ENCODE peak calls at places on chromosome 9, in six cellular contexts. Y is mesenchymal stem cell, P is IMR-90, M is neuronal stem cell, O is H1, A is trophoblast cell. U is an unnamed sample.

GRCh38 chr9:109182940-109183798 is 16.1 kb upstream of the FRRS1L start:
- DNase-seq in Y (peak), P (peak), M (no peak), O (no peak), A (peak), U (peak)

GRCh38 chr9:98598861-98599260 is 109.9 kb downstream of the GABBR2 start:
- DNase-seq in Y (no peak), P (no peak), M (no peak), O (no peak), A (no peak), U (no peak)

GRCh38 chr9:95167998-95168397 is 149.5 kb downstream of the FANCC start:
- DNase-seq in Y (peak), P (peak), M (peak), O (peak), A (peak), U (peak)

GRCh38 chr9:6218099-6218502 is 2.5 kb downstream of the IL33 start:
- DNase-seq in Y (peak), P (peak), M (no peak), O (no peak), A (peak), U (no peak)

GRCh38 chr9:85040806-85041575 is 371.5 kb downstream of the NTRK2 start:
- DNase-seq in Y (no peak), P (no peak), M (no peak), O (no peak), A (no peak), U (no peak)

GRCh38 chr9:109478204-109478563 is 19.9 kb downstream of the PTPN3 start:
- DNase-seq in Y (no peak), P (no peak), M (no peak), O (no peak), A (no peak), U (no peak)

GRCh38 chr9:120579139-120579749 is 723 bp downstream of the CDK5RAP2 start:
- DNase-seq in Y (peak), P (no peak), M (no peak), O (no peak), A (no peak), U (no peak)

GRCh38 chr9:16329699-16330113 is 540.8 kb downstream of the BNC2 start:
- DNase-seq in Y (no peak), P (peak), M (no peak), O (no peak), A (no peak), U (no peak)

GRCh38 chr9:131739988-131740648 is at the start of gene RAPGEF1:
- DNase-seq in Y (no peak), P (no peak), M (peak), O (no peak), A (peak), U (peak)

GRCh38 chr9:130677252-130677651 is 12.9 kb downstream of the PRDM12 start:
- DNase-seq in Y (no peak), P (no peak), M (no peak), O (no peak), A (no peak), U (no peak)

GRCh38 chr9:34991833-34992375 is 2.4 kb downstream of the DNAJB5 start:
- DNase-seq in Y (peak), P (no peak), M (no peak), O (no peak), A (peak), U (peak)

GRCh38 chr9:2390028-2390427 is 231.6 kb upstream of the VLDLR start:
- DNase-seq in Y (no peak), P (no peak), M (no peak), O (no peak), A (peak), U (no peak)

GRCh38 chr9:21096172-21096900 is 18.6 kb upstream of the IFNB1 start:
- DNase-seq in Y (peak), P (peak), M (no peak), O (no peak), A (peak), U (no peak)

GRCh38 chr9:28234899-28235277 is 661.6 kb upstream of the C9orf72 start:
- DNase-seq in Y (peak), P (peak), M (no peak), O (peak), A (peak), U (no peak)

GRCh38 chr9:15295761-15296405 is 11.1 kb downstream of the TTC39B start:
- DNase-seq in Y (peak), P (peak), M (no peak), O (no peak), A (peak), U (no peak)

GRCh38 chr9:70765935-70766334 is 351.5 kb upstream of the KLF9 start:
- DNase-seq in Y (no peak), P (no peak), M (no peak), O (no peak), A (no peak), U (no peak)

GRCh38 chr9:105449081-105449480 is 1.2 kb downstream of the FSD1L start:
- DNase-seq in Y (no peak), P (peak), M (no peak), O (no peak), A (no peak), U (no peak)

GRCh38 chr9:127910613-127911205 is 6.1 kb downstream of the ST6GALNAC4 start:
- DNase-seq in Y (no peak), P (peak), M (no peak), O (no peak), A (peak), U (no peak)

GRCh38 chr9:14846871-14847311 is 63.3 kb downstream of the FREM1 start:
- DNase-seq in Y (peak), P (peak), M (peak), O (peak), A (peak), U (peak)

GRCh38 chr9:92055624-92056023 is 59.6 kb downstream of the SPTLC1 start:
- DNase-seq in Y (no peak), P (no peak), M (peak), O (peak), A (no peak), U (no peak)

GRCh38 chr9:20873240-20873860 is 158.1 kb downstream of the HACD4 start:
- DNase-seq in Y (peak), P (peak), M (no peak), O (no peak), A (peak), U (no peak)

GRCh38 chr9:134592018-134592818 is 49.4 kb upstream of the COL5A1 start:
- DNase-seq in Y (peak), P (peak), M (no peak), O (no peak), A (no peak), U (no peak)

GRCh38 chr9:85536514-85536913 is 205.2 kb downstream of the AGTPBP1 start:
- DNase-seq in Y (no peak), P (no peak), M (no peak), O (no peak), A (no peak), U (no peak)

GRCh38 chr9:108478431-108478837 is 377.4 kb downstream of the ACTL7B start:
- DNase-seq in Y (peak), P (peak), M (no peak), O (no peak), A (peak), U (no peak)

GRCh38 chr9:83927591-83927990 is 6.4 kb upstream of the KIF27 start:
- DNase-seq in Y (no peak), P (no peak), M (no peak), O (no peak), A (peak), U (no peak)

GRCh38 chr9:121780177-121780576 is 128.7 kb downstream of the DAB2IP start:
- DNase-seq in Y (no peak), P (no peak), M (no peak), O (no peak), A (no peak), U (peak)

GRCh38 chr9:13661014-13661413 is 381.5 kb upstream of the MPDZ start:
- DNase-seq in Y (no peak), P (no peak), M (no peak), O (no peak), A (no peak), U (no peak)

GRCh38 chr9:123929870-123930831 is at the start of gene DENND1A:
- DNase-seq in Y (peak), P (peak), M (peak), O (no peak), A (peak), U (peak)

GRCh38 chr9:128882677-128883590 is 1.0 kb downstream of the LRRC8A start:
- DNase-seq in Y (peak), P (no peak), M (no peak), O (no peak), A (no peak), U (no peak)

GRCh38 chr9:112869917-112870316 is 20.8 kb downstream of the SLC46A2 start:
- DNase-seq in Y (no peak), P (no peak), M (no peak), O (no peak), A (no peak), U (no peak)

GRCh38 chr9:41229408-41230401 is 40.6 kb upstream of the ZNG1F start:
- DNase-seq in Y (peak), P (peak), M (no peak), O (no peak), A (peak), U (peak)

GRCh38 chr9:35338561-35339274 is 151.2 kb upstream of the RUSC2 start:
- DNase-seq in Y (no peak), P (no peak), M (no peak), O (no peak), A (no peak), U (no peak)

GRCh38 chr9:122845116-122845515 is 16.7 kb upstream of the PDCL start:
- DNase-seq in Y (no peak), P (no peak), M (no peak), O (no peak), A (no peak), U (no peak)

GRCh38 chr9:35806101-35806500 is 6.0 kb downstream of the SPAG8 start:
- DNase-seq in Y (no peak), P (no peak), M (no peak), O (no peak), A (no peak), U (no peak)

GRCh38 chr9:115786321-115786720 is 367.3 kb upstream of the PAPPA start:
- DNase-seq in Y (peak), P (peak), M (no peak), O (no peak), A (no peak), U (no peak)

GRCh38 chr9:77899679-77900354 is 131.8 kb downstream of the GNAQ start:
- DNase-seq in Y (peak), P (peak), M (no peak), O (no peak), A (peak), U (no peak)

GRCh38 chr9:79353856-79354520 is 217.8 kb upstream of the TLE4 start:
- DNase-seq in Y (peak), P (peak), M (no peak), O (no peak), A (no peak), U (no peak)

GRCh38 chr9:626591-626990 is 214.9 kb upstream of the DMRT1 start:
- DNase-seq in Y (no peak), P (no peak), M (no peak), O (no peak), A (no peak), U (no peak)

GRCh38 chr9:99634185-99634584 is 187.5 kb upstream of the NR4A3 start:
- DNase-seq in Y (peak), P (no peak), M (no peak), O (no peak), A (peak), U (no peak)

GRCh38 chr9:96169901-96170300 is 132.1 kb downstream of the HSD17B3 start:
- DNase-seq in Y (peak), P (no peak), M (no peak), O (no peak), A (no peak), U (no peak)

DNA sequence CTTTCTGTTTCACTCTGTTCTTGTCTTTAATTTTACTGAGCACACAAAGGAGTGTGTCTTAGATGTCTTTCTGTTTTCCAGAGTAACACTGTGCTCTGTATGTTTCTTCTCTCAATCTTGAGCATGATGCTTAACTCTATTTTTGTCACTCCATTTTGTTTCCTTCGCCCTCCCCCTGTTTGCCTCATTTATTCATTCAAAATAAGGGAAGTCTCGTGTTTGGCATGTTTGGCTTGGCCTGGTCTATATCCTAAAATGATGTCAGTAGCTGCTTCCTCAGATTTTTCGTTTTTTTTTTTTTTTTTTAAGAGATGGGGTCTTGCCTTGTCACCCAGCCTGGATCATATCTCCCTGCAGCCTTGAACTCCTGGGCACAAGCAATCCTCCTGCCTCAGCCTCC is 22.0 kb downstream of the ZNF618 start:
- DNase-seq in Y (no peak), P (no peak), M (no peak), O (no peak), A (no peak), U (no peak)
- H3K14ac ChIP-seq in Y (no peak), P (no peak), M (no peak), O (no peak), A (no peak), U (no peak)

GRCh38 chr9:97516111-97516510 is 14.6 kb downstream of the TMOD1 start:
- DNase-seq in Y (no peak), P (no peak), M (no peak), O (no peak), A (no peak), U (no peak)

GRCh38 chr9:97518166-97518908 is 16.9 kb downstream of the TMOD1 start:
- DNase-seq in Y (no peak), P (no peak), M (no peak), O (no peak), A (no peak), U (no peak)

GRCh38 chr9:97518909-97519307 is 17.4 kb downstream of the TMOD1 start:
- DNase-seq in Y (peak), P (peak), M (no peak), O (no peak), A (no peak), U (no peak)

GRCh38 chr9:97515662-97516061 is 14.2 kb downstream of the TMOD1 start:
- DNase-seq in Y (no peak), P (no peak), M (no peak), O (no peak), A (no peak), U (no peak)

GRCh38 chr9:97517331-97518089 is 16.0 kb downstream of the TMOD1 start:
- DNase-seq in Y (no peak), P (no peak), M (no peak), O (no peak), A (no peak), U (no peak)
- H3K14ac ChIP-seq in Y (no peak), P (no peak), M (no peak), O (no peak), A (no peak), U (no peak)

DNA sequence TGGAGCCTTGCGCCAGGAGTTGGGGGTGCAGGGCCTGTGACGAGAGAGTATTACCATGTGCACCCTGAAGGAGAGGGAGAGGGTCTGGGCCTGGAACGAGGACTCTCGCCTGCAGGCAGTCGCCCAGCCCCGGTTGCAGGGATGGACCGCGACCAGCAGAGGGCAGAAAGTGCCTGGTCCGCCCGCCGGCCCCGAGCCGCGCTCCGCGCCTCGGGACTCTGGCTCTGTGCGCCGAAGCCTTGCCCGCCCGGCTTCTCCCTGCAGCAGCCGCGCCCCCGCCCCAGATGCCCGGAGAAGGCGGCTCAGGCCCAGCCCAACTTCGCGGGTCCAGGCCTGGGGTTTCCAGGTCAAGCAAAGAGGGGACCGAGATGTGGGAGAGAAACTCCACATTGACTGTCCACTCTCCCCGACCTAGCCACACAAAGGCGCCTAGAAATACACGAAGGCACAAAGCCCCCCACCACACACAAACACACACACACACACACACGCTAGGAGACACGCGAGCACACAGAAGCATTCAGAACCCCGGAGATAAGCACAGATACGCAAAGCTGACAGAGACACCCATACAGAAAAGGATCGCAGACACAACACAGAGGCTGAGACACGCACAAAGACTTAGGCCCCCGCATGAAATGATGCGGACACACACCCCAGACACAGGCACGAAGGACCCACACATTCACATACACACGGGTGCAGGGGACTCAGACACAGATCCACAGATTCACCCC is 2.0 kb upstream of the LMX1B start:
- DNase-seq in Y (peak), P (peak), M (no peak), O (peak), A (peak), U (peak)
- H3K14ac ChIP-seq in Y (no peak), P (no peak), M (peak), O (no peak), A (no peak), U (no peak)

DNA sequence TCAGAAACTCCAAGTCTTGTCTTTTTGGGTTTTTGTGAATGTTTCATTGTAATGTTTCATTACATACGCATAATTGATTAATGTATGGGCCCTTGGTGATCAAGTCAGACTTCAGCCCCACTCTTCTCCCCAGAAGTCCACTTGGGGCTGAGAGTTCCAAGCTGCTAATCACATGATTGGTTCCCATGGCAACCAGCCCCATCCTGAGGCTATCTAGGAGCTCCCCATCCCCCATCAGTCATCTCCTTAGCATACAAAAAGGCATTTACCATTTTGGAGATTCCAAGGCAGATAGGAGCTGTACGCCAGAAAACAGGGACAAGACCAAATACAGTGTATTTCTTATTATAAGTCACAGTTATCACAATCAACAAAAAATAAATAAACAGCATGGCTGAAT is 22.9 kb upstream of the SYK start:
- DNase-seq in Y (no peak), P (no peak), M (no peak), O (no peak), A (no peak), U (peak)
- H3K14ac ChIP-seq in Y (no peak), P (no peak), M (no peak), O (no peak), A (no peak), U (no peak)

DNA sequence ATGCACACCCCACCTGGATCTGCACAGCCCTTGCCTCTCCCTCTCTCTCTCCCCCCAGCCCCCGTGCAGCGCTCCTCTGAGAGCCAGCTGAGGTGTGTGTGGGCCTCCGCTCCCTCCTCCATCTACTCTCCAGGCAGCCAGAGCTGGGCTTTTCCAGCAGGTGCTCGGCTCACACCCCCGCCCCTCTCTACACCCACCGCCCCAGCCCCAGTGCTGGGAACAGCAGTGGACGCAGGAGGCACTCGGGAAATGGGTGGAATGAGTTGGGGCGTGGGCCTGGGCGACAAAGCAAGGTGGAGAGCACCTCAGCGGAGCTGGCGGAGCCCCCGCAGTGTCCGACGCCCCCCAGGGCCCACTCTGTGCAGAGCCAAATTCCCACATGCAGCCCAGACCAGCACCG is 13.3 kb upstream of the LHX3 start:
- DNase-seq in Y (no peak), P (no peak), M (no peak), O (no peak), A (no peak), U (no peak)
- H3K14ac ChIP-seq in Y (no peak), P (no peak), M (peak), O (no peak), A (no peak), U (no peak)

DNA sequence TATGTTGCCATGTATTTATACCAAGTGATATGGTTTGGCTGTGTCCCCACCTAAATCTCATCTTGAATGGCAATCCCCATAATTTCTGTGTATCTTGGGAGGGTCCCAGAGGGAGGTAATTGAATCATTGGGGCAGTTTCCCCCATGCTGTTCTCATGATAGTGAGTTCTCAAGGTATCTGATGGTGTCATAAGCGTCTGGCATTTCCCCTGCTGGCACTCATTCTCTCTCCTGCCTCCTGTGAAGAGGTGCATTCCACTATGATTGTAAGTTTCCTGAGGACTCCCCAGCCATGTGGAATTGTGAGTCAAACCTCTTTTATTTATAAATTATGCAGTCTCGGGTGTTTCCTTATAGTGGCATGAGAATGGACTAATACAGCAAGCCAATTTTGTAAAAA is 140.8 kb upstream of the ADAMTSL1 start:
- DNase-seq in Y (no peak), P (peak), M (no peak), O (peak), A (peak), U (peak)
- H3K14ac ChIP-seq in Y (no peak), P (no peak), M (no peak), O (no peak), A (no peak), U (no peak)

DNA sequence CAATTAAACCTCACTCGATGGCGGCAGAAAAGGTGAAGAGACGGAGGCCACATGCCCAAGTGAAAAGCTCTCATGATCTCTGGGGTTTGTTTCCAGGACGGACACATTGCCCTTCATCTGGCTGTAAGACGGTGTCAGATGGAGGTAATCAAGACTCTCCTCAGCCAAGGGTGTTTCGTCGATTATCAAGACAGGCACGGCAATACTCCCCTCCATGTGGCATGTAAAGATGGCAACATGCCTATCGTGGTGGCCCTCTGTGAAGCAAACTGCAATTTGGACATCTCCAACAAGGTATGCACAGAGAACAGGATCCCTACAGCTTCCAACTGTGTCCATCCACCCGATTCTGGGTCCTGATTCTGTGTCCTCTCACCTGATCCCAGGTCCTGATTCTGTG is 74.5 kb upstream of the CTSL start:
- DNase-seq in Y (no peak), P (no peak), M (no peak), O (no peak), A (no peak), U (no peak)
- H3K14ac ChIP-seq in Y (no peak), P (no peak), M (no peak), O (no peak), A (no peak), U (no peak)